ENCODE peak calls at places on chromosomes 2 and 18, in six cellular contexts. F is breast epithelium, L is A549, T is stomach, W is uterus, O is H1. C is an unnamed sample.
A peak's percentile ranks its signal among the peaks of the same experiment; 100 is the strongest.

GRCh38 chr18:10979411-10979810 is 170.0 kb downstream of the PIEZO2 start:
- DNase-seq in F (no peak), L (no peak), T (no peak), W (no peak), O (no peak), C (no peak)

GRCh38 chr18:32315881-32316280 is 126.0 kb downstream of the MEP1B start:
- DNase-seq in F (no peak), L (no peak), T (no peak), W (no peak), O (no peak), C (no peak)

GRCh38 chr2:227939271-227940027 is 68.0 kb downstream of the DAW1 start:
- DNase-seq in F (no peak), L (peak; percentile 62), T (no peak), W (no peak), O (peak; percentile 50), C (no peak)

GRCh38 chr2:15158117-15158516 is 403.0 kb downstream of the NBAS start:
- DNase-seq in F (no peak), L (no peak), T (no peak), W (no peak), O (peak; percentile 57), C (no peak)

GRCh38 chr2:82256983-82257382 is 1952.4 kb upstream of the LRRTM1 start:
- DNase-seq in F (no peak), L (no peak), T (no peak), W (no peak), O (no peak), C (no peak)

GRCh38 chr18:50870138-50870845 is 8.6 kb upstream of the ME2 start:
- DNase-seq in F (no peak), L (peak; percentile 81), T (no peak), W (no peak), O (no peak), C (peak; percentile 63)

GRCh38 chr2:239630618-239631286 is 229.9 kb upstream of the HDAC4 start:
- DNase-seq in F (peak; percentile 61), L (peak; percentile 87), T (no peak), W (peak; percentile 68), O (no peak), C (peak; percentile 40)

GRCh38 chr2:198309081-198309480 is 504.7 kb downstream of the PLCL1 start:
- DNase-seq in F (no peak), L (no peak), T (no peak), W (no peak), O (no peak), C (no peak)

GRCh38 chr2:190947139-190947538 is 66.5 kb downstream of the GLS start:
- DNase-seq in F (no peak), L (peak; percentile 59), T (no peak), W (no peak), O (no peak), C (no peak)

GRCh38 chr2:218282173-218282991 is 9.9 kb downstream of the TMBIM1 start:
- DNase-seq in F (peak; percentile 85), L (no peak), T (peak; percentile 78), W (no peak), O (no peak), C (peak; percentile 71)

GRCh38 chr2:219000569-219000960 is 7.3 kb upstream of the CRYBA2 start:
- DNase-seq in F (no peak), L (no peak), T (peak; percentile 61), W (no peak), O (no peak), C (no peak)

GRCh38 chr2:150485114-150485870 is 2.2 kb downstream of the RND3 start:
- DNase-seq in F (peak; percentile 89), L (peak; percentile 80), T (peak; percentile 89), W (peak; percentile 65), O (peak; percentile 77), C (peak; percentile 90)

GRCh38 chr2:237729681-237730475 is 68.7 kb upstream of the RBM44 start:
- DNase-seq in F (no peak), L (no peak), T (no peak), W (no peak), O (no peak), C (no peak)

GRCh38 chr2:150296795-150297546 is 190.5 kb downstream of the RND3 start:
- DNase-seq in F (no peak), L (peak; percentile 22), T (no peak), W (no peak), O (no peak), C (no peak)

GRCh38 chr18:42287047-42287446 is 332.0 kb downstream of the PIK3C3 start:
- DNase-seq in F (no peak), L (no peak), T (no peak), W (no peak), O (no peak), C (no peak)

GRCh38 chr2:219440388-219441256 is 6.0 kb downstream of the SPEG start:
- DNase-seq in F (no peak), L (peak; percentile 14), T (no peak), W (no peak), O (no peak), C (no peak)

GRCh38 chr2:45009928-45010705 is 865 bp upstream of the SIX2 start:
- DNase-seq in F (no peak), L (peak; percentile 35), T (peak; percentile 59), W (peak; percentile 55), O (peak; percentile 88), C (peak; percentile 37)

GRCh38 chr2:193580176-193580950 is 1385.6 kb upstream of the TMEFF2 start:
- DNase-seq in F (no peak), L (no peak), T (no peak), W (no peak), O (no peak), C (no peak)

GRCh38 chr18:75201273-75201898 is 7.6 kb downstream of the PTGR3 start:
- DNase-seq in F (no peak), L (no peak), T (peak; percentile 68), W (no peak), O (no peak), C (no peak)

GRCh38 chr2:43486604-43487003 is 109.2 kb downstream of the THADA start:
- DNase-seq in F (no peak), L (no peak), T (no peak), W (no peak), O (no peak), C (peak; percentile 55)
- TF ChIP-seq POLR2A in F (no peak), L (no peak), T (no peak), W (no peak), O (no peak), C (no peak)

GRCh38 chr2:202861987-202862386 is 9.6 kb downstream of the ICA1L start:
- DNase-seq in F (no peak), L (no peak), T (no peak), W (no peak), O (no peak), C (no peak)
- H3K4me3 ChIP-seq in F (no peak overlapping the region), L (no peak overlapping the region), T (no peak overlapping the region), W (no peak overlapping the region), O (no peak overlapping the region), C (no peak overlapping the region)

DNA sequence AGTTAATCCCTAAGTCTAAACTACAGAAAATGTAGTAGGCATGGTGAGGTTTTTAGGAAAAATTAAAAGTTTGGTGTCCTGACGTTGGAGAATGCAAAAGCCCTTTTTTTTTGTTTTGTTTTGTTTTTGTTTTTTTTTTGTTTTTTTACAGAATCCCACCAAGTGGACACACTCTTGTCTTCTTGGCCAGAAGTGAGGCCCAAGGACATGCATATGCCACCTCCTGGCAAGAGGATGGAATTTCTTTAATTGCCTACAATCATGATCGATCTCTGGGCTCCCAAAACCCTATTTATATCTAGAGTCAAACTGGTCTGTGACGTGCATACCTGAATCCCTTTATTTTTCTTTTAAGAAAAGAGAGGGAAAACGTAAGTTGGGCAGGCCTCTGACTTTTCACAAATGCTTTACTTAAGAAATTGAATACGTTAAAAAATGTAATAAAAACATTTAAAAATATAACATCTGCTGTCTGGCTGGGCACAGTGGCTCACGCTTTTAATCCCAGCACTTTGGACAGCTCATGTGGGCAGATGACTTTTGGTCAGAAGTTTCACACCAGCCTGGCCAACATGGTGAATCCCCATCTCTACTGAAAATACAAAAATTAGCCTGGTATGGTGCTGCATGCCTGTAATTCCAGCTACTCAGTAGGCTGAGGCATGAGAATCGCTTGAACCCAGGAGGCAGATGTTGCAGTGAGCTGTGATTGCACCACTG is 502.7 kb downstream of the CBLN2 start:
- DNase-seq in F (no peak), L (no peak), T (no peak), W (no peak), O (no peak), C (no peak)
- TF ChIP-seq CTCF in F (no peak), L (no peak), T (no peak), W (no peak), O (peak; percentile 2), C (no peak)

DNA sequence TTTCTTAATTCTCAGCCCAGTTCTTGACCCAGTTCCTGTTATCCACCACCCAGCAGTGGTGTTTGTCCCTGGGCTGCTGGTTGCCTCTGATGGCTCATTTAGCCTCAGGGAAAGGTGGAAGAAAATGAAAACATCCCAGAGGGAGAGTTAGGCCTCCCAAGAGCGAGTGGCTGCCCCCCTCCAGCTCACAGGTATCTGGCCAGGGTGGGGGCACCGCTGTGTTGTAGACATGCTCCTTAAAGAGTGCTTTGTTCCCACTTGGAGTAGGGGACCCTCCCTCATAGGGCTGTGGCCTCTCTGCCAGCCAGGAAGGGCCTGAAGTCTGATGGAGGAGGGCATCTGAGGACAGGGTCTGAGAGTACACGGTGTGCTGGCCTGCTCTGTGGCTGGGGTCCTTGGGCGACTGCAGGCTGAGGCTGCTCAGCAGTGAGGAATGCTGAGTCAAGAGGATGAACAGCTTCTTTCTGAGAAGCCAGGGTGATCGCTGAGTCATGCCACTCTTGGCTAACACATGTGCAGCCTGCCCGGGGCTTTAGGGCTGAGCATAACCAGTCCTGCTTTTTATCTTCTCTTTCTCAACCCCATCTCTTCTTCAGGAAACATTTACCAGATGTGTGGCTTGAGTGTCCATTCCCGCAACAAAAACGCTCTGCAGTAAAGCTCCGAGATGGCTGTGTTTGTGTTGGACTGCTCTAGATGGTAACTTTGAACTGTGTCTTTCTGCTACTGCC is 72.4 kb downstream of the IL1R2 start:
- DNase-seq in F (peak; percentile 82), L (peak; percentile 92), T (peak; percentile 81), W (peak; percentile 88), O (no peak), C (peak; percentile 81)
- TF ChIP-seq POLR2A in F (no peak), L (no peak), T (no peak), W (peak; percentile 20), O (no peak), C (no peak)

C was measured in prostate gland.